ENCODE peak calls at places on chromosome 19, in ten cellular contexts. One of them, this sample, is unnamed.

GRCh38 chr19:46648070-46648960 is 12.3 kb upstream of the GNG8 start:
- DNase-seq in lower lobe of right lung: no peak
- DNase-seq in Peyer's patch: no peak
- DNase-seq in progenitor cell of endocrine pancreas: no peak
- DNase-seq in cardiac fibroblast: no peak
- DNase-seq in cardiac muscle cell: no peak
- DNase-seq in IMR-90: no peak
- DNase-seq in PC-3: no peak
- DNase-seq in CD8-positive, alpha-beta T cell: no peak
- DNase-seq in neural crest cell: no peak
- DNase-seq in this sample: no peak

GRCh38 chr19:10288662-10289166 is 1.0 kb upstream of the ICAM5 start:
- DNase-seq in lower lobe of right lung: peak; percentile 76
- DNase-seq in Peyer's patch: peak; percentile 69
- DNase-seq in progenitor cell of endocrine pancreas: no peak
- DNase-seq in cardiac fibroblast: no peak
- DNase-seq in cardiac muscle cell: peak; percentile 65
- DNase-seq in IMR-90: peak; percentile 40
- DNase-seq in PC-3: peak; percentile 57
- DNase-seq in CD8-positive, alpha-beta T cell: no peak
- DNase-seq in neural crest cell: peak; percentile 56
- DNase-seq in this sample: no peak

GRCh38 chr19:48186541-48186991 is 16.1 kb downstream of the ZSWIM9 start:
- DNase-seq in lower lobe of right lung: no peak
- DNase-seq in Peyer's patch: no peak
- DNase-seq in progenitor cell of endocrine pancreas: no peak
- DNase-seq in cardiac fibroblast: no peak
- DNase-seq in cardiac muscle cell: no peak
- DNase-seq in IMR-90: no peak
- DNase-seq in PC-3: no peak
- DNase-seq in CD8-positive, alpha-beta T cell: no peak
- DNase-seq in neural crest cell: no peak
- DNase-seq in this sample: peak; percentile 26

GRCh38 chr19:38877781-38878574 is at the start of gene RINL:
- DNase-seq in lower lobe of right lung: peak; percentile 73
- DNase-seq in Peyer's patch: peak; percentile 92
- DNase-seq in progenitor cell of endocrine pancreas: no peak
- DNase-seq in cardiac fibroblast: no peak
- DNase-seq in cardiac muscle cell: no peak
- DNase-seq in IMR-90: no peak
- DNase-seq in PC-3: no peak
- DNase-seq in CD8-positive, alpha-beta T cell: peak; percentile 79
- DNase-seq in neural crest cell: no peak
- DNase-seq in this sample: peak; percentile 57

GRCh38 chr19:16026131-16026530 is 50.2 kb upstream of the TPM4 start:
- DNase-seq in lower lobe of right lung: no peak
- DNase-seq in Peyer's patch: no peak
- DNase-seq in progenitor cell of endocrine pancreas: no peak
- DNase-seq in cardiac fibroblast: no peak
- DNase-seq in cardiac muscle cell: no peak
- DNase-seq in IMR-90: no peak
- DNase-seq in PC-3: no peak
- DNase-seq in CD8-positive, alpha-beta T cell: no peak
- DNase-seq in neural crest cell: no peak
- DNase-seq in this sample: no peak

GRCh38 chr19:2223959-2224358 is 12.2 kb downstream of the PLEKHJ1 start:
- DNase-seq in lower lobe of right lung: no peak
- DNase-seq in Peyer's patch: peak; percentile 89
- DNase-seq in progenitor cell of endocrine pancreas: no peak
- DNase-seq in cardiac fibroblast: no peak
- DNase-seq in cardiac muscle cell: no peak
- DNase-seq in IMR-90: no peak
- DNase-seq in PC-3: no peak
- DNase-seq in CD8-positive, alpha-beta T cell: peak; percentile 72
- DNase-seq in neural crest cell: no peak
- DNase-seq in this sample: peak; percentile 67

GRCh38 chr19:55147408-55148251 is 1.4 kb downstream of the TNNT1 start:
- DNase-seq in lower lobe of right lung: no peak
- DNase-seq in Peyer's patch: no peak
- DNase-seq in progenitor cell of endocrine pancreas: no peak
- DNase-seq in cardiac fibroblast: no peak
- DNase-seq in cardiac muscle cell: no peak
- DNase-seq in IMR-90: no peak
- DNase-seq in PC-3: peak; percentile 15
- DNase-seq in CD8-positive, alpha-beta T cell: no peak
- DNase-seq in neural crest cell: no peak
- DNase-seq in this sample: no peak

GRCh38 chr19:46731007-46731501 is 14.1 kb upstream of the PRKD2 start:
- DNase-seq in lower lobe of right lung: peak; percentile 78
- DNase-seq in Peyer's patch: no peak
- DNase-seq in progenitor cell of endocrine pancreas: no peak
- DNase-seq in cardiac fibroblast: peak; percentile 83
- DNase-seq in cardiac muscle cell: no peak
- DNase-seq in IMR-90: peak; percentile 94
- DNase-seq in PC-3: peak; percentile 89
- DNase-seq in CD8-positive, alpha-beta T cell: no peak
- DNase-seq in neural crest cell: no peak
- DNase-seq in this sample: no peak

GRCh38 chr19:15453091-15453498 is 3.3 kb upstream of the WIZ start:
- DNase-seq in lower lobe of right lung: peak; percentile 59
- DNase-seq in Peyer's patch: no peak
- DNase-seq in progenitor cell of endocrine pancreas: no peak
- DNase-seq in cardiac fibroblast: peak; percentile 17
- DNase-seq in cardiac muscle cell: peak; percentile 14
- DNase-seq in IMR-90: no peak
- DNase-seq in PC-3: no peak
- DNase-seq in CD8-positive, alpha-beta T cell: no peak
- DNase-seq in neural crest cell: no peak
- DNase-seq in this sample: no peak

GRCh38 chr19:34120846-34121639 is 51.3 kb upstream of the LSM14A start:
- DNase-seq in lower lobe of right lung: no peak
- DNase-seq in Peyer's patch: no peak
- DNase-seq in progenitor cell of endocrine pancreas: no peak
- DNase-seq in cardiac fibroblast: peak; percentile 71
- DNase-seq in cardiac muscle cell: peak; percentile 23
- DNase-seq in IMR-90: peak; percentile 52
- DNase-seq in PC-3: peak; percentile 44
- DNase-seq in CD8-positive, alpha-beta T cell: peak; percentile 42
- DNase-seq in neural crest cell: peak; percentile 34
- DNase-seq in this sample: no peak

GRCh38 chr19:18605196-18605545 is 1.4 kb downstream of the CRLF1 start:
- DNase-seq in lower lobe of right lung: no peak
- DNase-seq in Peyer's patch: no peak
- DNase-seq in progenitor cell of endocrine pancreas: no peak
- DNase-seq in cardiac fibroblast: no peak
- DNase-seq in cardiac muscle cell: no peak
- DNase-seq in IMR-90: no peak
- DNase-seq in PC-3: no peak
- DNase-seq in CD8-positive, alpha-beta T cell: no peak
- DNase-seq in neural crest cell: no peak
- DNase-seq in this sample: no peak

GRCh38 chr19:18604820-18605159 is 1.8 kb downstream of the CRLF1 start:
- DNase-seq in lower lobe of right lung: no peak
- DNase-seq in Peyer's patch: no peak
- DNase-seq in progenitor cell of endocrine pancreas: no peak
- DNase-seq in cardiac fibroblast: no peak
- DNase-seq in cardiac muscle cell: no peak
- DNase-seq in IMR-90: no peak
- DNase-seq in PC-3: no peak
- DNase-seq in CD8-positive, alpha-beta T cell: no peak
- DNase-seq in neural crest cell: no peak
- DNase-seq in this sample: no peak

GRCh38 chr19:18601875-18602274 is 4.7 kb downstream of the CRLF1 start:
- DNase-seq in lower lobe of right lung: no peak
- DNase-seq in Peyer's patch: no peak
- DNase-seq in progenitor cell of endocrine pancreas: no peak
- DNase-seq in cardiac fibroblast: no peak
- DNase-seq in cardiac muscle cell: no peak
- DNase-seq in IMR-90: no peak
- DNase-seq in PC-3: no peak
- DNase-seq in CD8-positive, alpha-beta T cell: no peak
- DNase-seq in neural crest cell: no peak
- DNase-seq in this sample: no peak

GRCh38 chr19:18603958-18604819 is 2.4 kb downstream of the CRLF1 start:
- DNase-seq in lower lobe of right lung: no peak
- DNase-seq in Peyer's patch: no peak
- DNase-seq in progenitor cell of endocrine pancreas: no peak
- DNase-seq in cardiac fibroblast: no peak
- DNase-seq in cardiac muscle cell: no peak
- DNase-seq in IMR-90: no peak
- DNase-seq in PC-3: no peak
- DNase-seq in CD8-positive, alpha-beta T cell: no peak
- DNase-seq in neural crest cell: no peak
- DNase-seq in this sample: no peak

DNA sequence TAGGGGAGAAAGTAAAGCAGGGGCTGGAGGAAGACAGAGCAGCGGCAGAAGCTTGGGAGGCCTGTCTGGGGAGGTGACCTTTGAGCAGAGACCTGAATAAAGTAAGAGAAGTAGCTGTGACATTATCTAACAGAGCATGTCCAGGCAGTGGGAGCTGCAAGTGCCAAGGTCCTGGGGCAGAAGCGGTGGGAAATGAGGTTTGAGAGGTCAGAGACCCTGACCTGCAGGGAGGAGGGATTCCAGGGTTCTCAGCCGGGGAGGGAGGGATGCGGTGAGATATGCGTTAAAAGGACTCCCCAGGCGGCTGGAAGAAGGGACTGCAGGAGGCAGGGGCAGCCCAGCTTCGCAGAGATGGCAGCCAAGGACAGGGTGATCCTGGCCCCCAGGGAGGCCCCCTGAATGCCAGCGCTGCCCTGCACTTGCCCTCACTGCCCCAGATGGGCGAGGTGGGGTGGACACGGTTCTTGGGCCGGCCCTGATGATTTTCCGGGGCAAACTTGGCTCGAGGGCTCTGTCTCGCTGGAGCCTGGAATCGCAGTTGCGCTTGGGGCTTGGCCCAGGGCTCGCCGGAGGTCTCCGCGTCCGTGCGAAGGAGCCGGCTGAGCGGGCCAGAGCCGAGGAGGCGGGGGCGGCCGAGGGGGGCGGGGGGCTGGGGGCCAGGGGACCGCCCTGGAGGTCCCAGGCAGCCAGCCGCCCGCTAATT is 3.2 kb downstream of the CRLF1 start:
- DNase-seq in lower lobe of right lung: no peak
- DNase-seq in Peyer's patch: no peak
- DNase-seq in progenitor cell of endocrine pancreas: no peak
- DNase-seq in cardiac fibroblast: peak; percentile 34
- DNase-seq in cardiac muscle cell: no peak
- DNase-seq in IMR-90: no peak
- DNase-seq in PC-3: peak; percentile 15
- DNase-seq in CD8-positive, alpha-beta T cell: no peak
- DNase-seq in neural crest cell: no peak
- DNase-seq in this sample: no peak
- TF ChIP-seq CTCF in lower lobe of right lung: peak; percentile 9
- TF ChIP-seq CTCF in Peyer's patch: no peak
- TF ChIP-seq CTCF in progenitor cell of endocrine pancreas: peak; percentile 35
- TF ChIP-seq CTCF in cardiac fibroblast: peak; percentile 48
- TF ChIP-seq CTCF in cardiac muscle cell: peak; percentile 39
- TF ChIP-seq CTCF in IMR-90: no peak
- TF ChIP-seq CTCF in PC-3: peak; percentile 25
- TF ChIP-seq CTCF in CD8-positive, alpha-beta T cell: no peak
- TF ChIP-seq CTCF in neural crest cell: peak; percentile 43
- TF ChIP-seq CTCF in this sample: no peak

DNA sequence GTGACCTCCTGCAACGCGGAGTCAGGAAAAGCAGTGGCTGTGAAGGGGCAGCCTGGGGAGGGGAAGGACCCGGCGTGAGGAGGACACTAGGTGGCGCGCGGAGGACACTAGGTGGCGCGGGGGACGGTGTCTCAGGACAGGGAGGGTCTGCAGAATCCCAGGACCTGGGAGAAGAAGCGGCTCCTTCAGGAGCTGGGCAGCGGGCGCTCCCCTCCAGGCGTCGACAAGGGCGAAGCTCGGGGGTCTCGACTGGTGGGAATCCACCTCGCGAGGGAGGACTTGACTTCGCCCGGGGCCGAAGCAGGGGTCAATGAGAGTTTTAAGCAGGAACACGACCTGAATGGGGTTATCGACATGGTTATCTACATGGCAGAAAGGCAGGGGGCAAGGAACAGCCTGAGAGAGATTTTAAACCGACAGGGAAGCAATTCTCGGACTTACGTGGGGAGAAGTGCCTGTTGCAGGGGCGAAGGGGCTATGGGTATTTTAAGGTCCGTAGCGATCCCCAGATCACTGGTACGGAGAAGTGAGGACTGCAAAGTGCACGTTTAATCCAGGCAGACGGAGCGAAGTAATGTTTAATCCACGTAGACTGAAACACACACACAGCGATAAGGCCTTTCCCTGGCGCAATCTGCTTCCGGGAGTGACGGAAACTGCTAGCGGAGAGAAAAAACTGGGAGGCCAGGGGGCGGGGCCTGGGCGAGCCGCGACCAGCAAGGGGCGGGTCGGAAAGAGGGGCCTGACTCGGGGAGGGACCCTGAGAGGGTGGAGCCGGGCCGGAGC is at the start of gene ZNF616:
- DNase-seq in lower lobe of right lung: peak; percentile 97
- DNase-seq in Peyer's patch: peak; percentile 98
- DNase-seq in progenitor cell of endocrine pancreas: peak; percentile 97
- DNase-seq in cardiac fibroblast: peak; percentile 97
- DNase-seq in cardiac muscle cell: peak; percentile 98
- DNase-seq in IMR-90: peak; percentile 91
- DNase-seq in PC-3: peak; percentile 96
- DNase-seq in CD8-positive, alpha-beta T cell: peak; percentile 96
- DNase-seq in neural crest cell: peak; percentile 97
- DNase-seq in this sample: peak; percentile 95
- TF ChIP-seq CTCF in lower lobe of right lung: peak; percentile 82
- TF ChIP-seq CTCF in Peyer's patch: peak; percentile 70
- TF ChIP-seq CTCF in progenitor cell of endocrine pancreas: peak; percentile 80
- TF ChIP-seq CTCF in cardiac fibroblast: peak; percentile 82
- TF ChIP-seq CTCF in cardiac muscle cell: peak; percentile 77
- TF ChIP-seq CTCF in IMR-90: peak; percentile 76
- TF ChIP-seq CTCF in PC-3: peak; percentile 90
- TF ChIP-seq CTCF in CD8-positive, alpha-beta T cell: peak; percentile 73
- TF ChIP-seq CTCF in neural crest cell: peak; percentile 81
- TF ChIP-seq CTCF in this sample: no peak

DNA sequence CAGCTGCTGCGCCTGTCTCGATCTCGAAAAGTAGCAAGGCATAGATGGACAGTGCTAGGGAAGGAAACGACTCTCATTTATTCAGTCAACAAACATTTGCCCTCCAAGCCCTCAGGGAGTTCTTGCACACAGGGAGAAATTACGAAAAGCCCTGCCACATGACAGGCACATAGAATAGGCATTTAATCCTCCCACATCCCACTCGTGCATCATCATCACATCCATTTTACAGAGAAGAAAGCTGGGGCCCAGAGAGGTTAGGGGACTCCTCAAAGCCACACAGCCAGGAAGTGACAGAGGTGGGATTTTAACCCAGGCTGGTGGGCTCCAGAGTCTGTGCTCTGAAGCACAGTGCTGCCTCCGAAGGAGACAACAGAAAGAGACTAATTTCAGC is 11.6 kb downstream of the TMEM221 start:
- DNase-seq in lower lobe of right lung: no peak
- DNase-seq in Peyer's patch: no peak
- DNase-seq in progenitor cell of endocrine pancreas: no peak
- DNase-seq in cardiac fibroblast: no peak
- DNase-seq in cardiac muscle cell: no peak
- DNase-seq in IMR-90: no peak
- DNase-seq in PC-3: no peak
- DNase-seq in CD8-positive, alpha-beta T cell: no peak
- DNase-seq in neural crest cell: no peak
- DNase-seq in this sample: no peak
- TF ChIP-seq CTCF in lower lobe of right lung: no peak
- TF ChIP-seq CTCF in Peyer's patch: no peak
- TF ChIP-seq CTCF in progenitor cell of endocrine pancreas: no peak
- TF ChIP-seq CTCF in cardiac fibroblast: no peak
- TF ChIP-seq CTCF in cardiac muscle cell: no peak
- TF ChIP-seq CTCF in IMR-90: no peak
- TF ChIP-seq CTCF in PC-3: no peak
- TF ChIP-seq CTCF in CD8-positive, alpha-beta T cell: no peak
- TF ChIP-seq CTCF in neural crest cell: no peak
- TF ChIP-seq CTCF in this sample: no peak

GRCh38 chr19:6963937-6964336 is 57.3 kb downstream of the MBD3L2B start:
- DNase-seq in lower lobe of right lung: no peak
- DNase-seq in Peyer's patch: peak; percentile 56
- DNase-seq in progenitor cell of endocrine pancreas: no peak
- DNase-seq in cardiac fibroblast: no peak
- DNase-seq in cardiac muscle cell: no peak
- DNase-seq in IMR-90: no peak
- DNase-seq in PC-3: peak; percentile 31
- DNase-seq in CD8-positive, alpha-beta T cell: no peak
- DNase-seq in neural crest cell: no peak
- DNase-seq in this sample: no peak
- TF ChIP-seq CTCF in lower lobe of right lung: peak; percentile 56
- TF ChIP-seq CTCF in Peyer's patch: peak; percentile 30
- TF ChIP-seq CTCF in progenitor cell of endocrine pancreas: peak; percentile 11
- TF ChIP-seq CTCF in cardiac fibroblast: peak; percentile 40
- TF ChIP-seq CTCF in cardiac muscle cell: peak; percentile 14
- TF ChIP-seq CTCF in IMR-90: no peak
- TF ChIP-seq CTCF in PC-3: peak; percentile 67
- TF ChIP-seq CTCF in CD8-positive, alpha-beta T cell: peak; percentile 66
- TF ChIP-seq CTCF in neural crest cell: peak; percentile 47
- TF ChIP-seq CTCF in this sample: no peak